ENCODE peak calls at places on chromosomes 12 and 14, in ten cellular contexts. K, A, V, E, R, Y, X, W, P and C are unnamed samples.

GRCh38 chr14:101183376-101184103 is 280.0 kb upstream of the RTL1 start:
- DNase-seq in A (no peak), K (peak), V (peak), X (no peak), E (peak), P (peak), W (no peak), R (no peak), Y (no peak), C (peak)

GRCh38 chr12:77746108-77746507 is 84.6 kb upstream of the NAV3 start:
- DNase-seq in X (peak), P (no peak), V (no peak), R (no peak), W (no peak), K (peak), A (no peak), E (no peak), Y (no peak), C (no peak)

GRCh38 chr12:26317942-26318565 is 122.7 kb downstream of the SSPN start:
- DNase-seq in K (no peak), E (no peak), V (no peak), W (no peak), Y (no peak), R (no peak), P (no peak), X (peak), A (no peak), C (no peak)

GRCh38 chr12:21169878-21170472 is 39.0 kb downstream of the SLCO1B1 start:
- DNase-seq in E (no peak), A (no peak), P (peak), V (peak), K (peak), W (no peak), R (no peak), Y (no peak), X (peak), C (peak)

GRCh38 chr14:88868558-88869159 is 44.2 kb downstream of the TTC8 start:
- DNase-seq in K (no peak), E (no peak), P (no peak), Y (no peak), X (peak), R (no peak), A (no peak), W (no peak), V (peak), C (no peak)

GRCh38 chr14:68977741-68978549 is 1.2 kb downstream of the ACTN1 start:
- DNase-seq in Y (peak), E (peak), K (peak), A (peak), X (peak), R (no peak), W (peak), V (peak), P (peak), C (peak)

GRCh38 chr14:68145036-68145435 is 325.5 kb downstream of the RAD51B start:
- DNase-seq in K (no peak), V (no peak), E (no peak), R (no peak), W (no peak), X (no peak), Y (no peak), P (no peak), A (no peak), C (no peak)

GRCh38 chr12:47534695-47535094 is 171.1 kb downstream of the RPAP3 start:
- DNase-seq in V (no peak), W (no peak), P (no peak), A (no peak), Y (no peak), R (no peak), E (no peak), K (no peak), X (peak), C (no peak)

GRCh38 chr14:100285021-100285912 is 21.0 kb downstream of the SLC25A29 start:
- DNase-seq in A (peak), P (peak), R (no peak), K (peak), W (peak), E (peak), X (peak), Y (no peak), V (peak), C (peak)

GRCh38 chr12:116423053-116423452 is 136.1 kb upstream of the MAP1LC3B2 start:
- DNase-seq in A (no peak), X (peak), P (no peak), V (no peak), W (no peak), E (no peak), R (no peak), Y (no peak), K (no peak), C (no peak)

GRCh38 chr12:94832780-94833760 is 170.4 kb downstream of the NDUFA12 start:
- DNase-seq in A (no peak), W (no peak), P (peak), X (peak), V (no peak), Y (peak), R (no peak), E (no peak), K (peak), C (peak)

GRCh38 chr12:16349132-16349463 is 1.7 kb downstream of the MGST1 start:
- DNase-seq in E (no peak), W (peak), P (no peak), V (no peak), K (no peak), Y (peak), A (peak), R (no peak), X (peak), C (no peak)

GRCh38 chr14:56196274-56196673 is 78.1 kb downstream of the PELI2 start:
- DNase-seq in V (no peak), W (no peak), R (no peak), P (no peak), E (no peak), A (no peak), Y (no peak), K (no peak), X (peak), C (no peak)

GRCh38 chr12:86950043-86950838 is 694.0 kb upstream of the MGAT4C start:
- DNase-seq in R (no peak), P (peak), Y (no peak), W (no peak), V (no peak), K (no peak), X (peak), E (no peak), A (no peak), C (no peak)

GRCh38 chr14:98606816-98607215 is 665.2 kb downstream of the BCL11B start:
- DNase-seq in A (no peak), E (no peak), V (no peak), X (no peak), K (no peak), W (no peak), Y (no peak), R (no peak), P (no peak), C (no peak)

GRCh38 chr12:14656846-14657245 is 39.6 kb downstream of the GUCY2C start:
- DNase-seq in X (no peak), Y (no peak), E (no peak), K (no peak), W (no peak), A (no peak), R (no peak), P (no peak), V (no peak), C (no peak)
- TF ChIP-seq CTCF in X (no peak), Y (no peak), E (no peak), K (peak), W (no peak), A (no peak), R (no peak), P (no peak), V (no peak), C (no peak)

GRCh38 chr12:53466640-53467039 is 14.7 kb downstream of the PCBP2 start:
- DNase-seq in R (no peak), A (no peak), W (no peak), Y (no peak), E (no peak), P (no peak), K (no peak), V (no peak), X (no peak), C (no peak)

GRCh38 chr12:53467082-53467481 is 15.2 kb downstream of the PCBP2 start:
- DNase-seq in P (no peak), K (no peak), A (no peak), V (no peak), R (no peak), W (no peak), E (no peak), Y (no peak), X (no peak), C (no peak)

GRCh38 chr12:53463802-53464375 is 12.0 kb downstream of the PCBP2 start:
- DNase-seq in X (no peak), Y (no peak), V (no peak), K (no peak), A (no peak), E (no peak), P (no peak), W (no peak), R (no peak), C (no peak)

GRCh38 chr12:53464685-53465084 is 12.8 kb downstream of the PCBP2 start:
- DNase-seq in X (no peak), Y (no peak), W (no peak), K (no peak), P (no peak), V (no peak), R (no peak), E (no peak), A (no peak), C (no peak)

GRCh38 chr12:53465679-53466078 is 13.8 kb downstream of the PCBP2 start:
- DNase-seq in X (no peak), P (no peak), W (no peak), E (no peak), K (no peak), R (no peak), Y (no peak), V (no peak), A (no peak), C (no peak)
- TF ChIP-seq CTCF in X (no peak), P (no peak), W (no peak), E (no peak), K (no peak), R (no peak), Y (no peak), V (no peak), A (no peak), C (no peak)

GRCh38 chr12:46382974-46383653 is 10.5 kb upstream of the SLC38A2 start:
- DNase-seq in X (peak), W (peak), A (peak), K (peak), Y (peak), V (peak), E (peak), P (peak), R (peak), C (peak)
- TF ChIP-seq CTCF in X (no peak), W (peak), A (no peak), K (peak), Y (no peak), V (peak), E (no peak), P (no peak), R (no peak), C (no peak)

GRCh38 chr14:103558071-103558882 is 4.2 kb downstream of the BAG5 start:
- DNase-seq in R (no peak), P (no peak), A (peak), Y (no peak), W (no peak), V (no peak), K (no peak), E (no peak), X (peak), C (no peak)

GRCh38 chr14:103562385-103563088 is at the start of the genes BAG5 and COA8:
- DNase-seq in X (peak), V (peak), A (peak), R (no peak), P (peak), Y (peak), K (peak), E (peak), W (peak), C (peak)

GRCh38 chr14:103563089-103563620 is 395 bp downstream of the COA8 start:
- DNase-seq in W (no peak), E (no peak), R (no peak), A (peak), X (no peak), Y (peak), V (no peak), P (no peak), K (no peak), C (no peak)

GRCh38 chr14:103562135-103562384 is 397 bp downstream of the BAG5 start:
- DNase-seq in R (no peak), K (no peak), Y (no peak), P (no peak), X (peak), W (peak), A (no peak), E (no peak), V (no peak), C (peak)

GRCh38 chr14:103561381-103562134 is 899 bp downstream of the BAG5 start:
- DNase-seq in R (no peak), E (no peak), X (peak), V (peak), Y (peak), P (peak), K (no peak), W (no peak), A (peak), C (peak)
- TF ChIP-seq CTCF in R (no peak), E (no peak), X (no peak), V (no peak), Y (no peak), P (no peak), K (no peak), W (no peak), A (no peak), C (no peak)